ENCODE peak calls at places on chromosome 2, in six cellular contexts. X, H, U, S, Q and C are unnamed samples.

GRCh38 chr2:62152000-62152399 is 43.9 kb upstream of the B3GNT2 start:
- DNase-seq in X (no peak), H (no peak), U (peak; percentile 83), Q (no peak), S (no peak), C (no peak)

GRCh38 chr2:240435457-240435954 is at the start of gene GPC1:
- DNase-seq in U (peak; percentile 83), X (peak; percentile 71), S (peak; percentile 89), H (no peak), Q (peak; percentile 12), C (peak; percentile 94)

GRCh38 chr2:236715511-236715961 is 145.9 kb downstream of the ACKR3 start:
- DNase-seq in Q (peak; percentile 28), H (no peak), S (no peak), X (peak; percentile 33), U (no peak), C (no peak)

GRCh38 chr2:62672601-62673000 is 32.9 kb upstream of the EHBP1 start:
- DNase-seq in S (peak; percentile 86), Q (no peak), U (no peak), H (peak; percentile 83), X (no peak), C (peak; percentile 64)

GRCh38 chr2:217948341-217948791 is 54.4 kb downstream of the TNS1 start:
- DNase-seq in U (no peak), X (no peak), Q (no peak), H (no peak), S (no peak), C (no peak)

GRCh38 chr2:24579053-24579803 is 88.2 kb downstream of the NCOA1 start:
- DNase-seq in S (no peak), X (no peak), U (no peak), Q (no peak), H (no peak), C (no peak)

GRCh38 chr2:212539145-212539880 is 711 bp upstream of the ERBB4 start:
- DNase-seq in X (peak; percentile 36), H (no peak), S (peak; percentile 91), Q (peak; percentile 11), U (no peak), C (peak; percentile 71)

GRCh38 chr2:219269362-219270054 is 9.7 kb upstream of the DNAJB2 start:
- DNase-seq in H (no peak), U (peak; percentile 68), S (no peak), Q (peak; percentile 32), X (peak; percentile 73), C (no peak)

GRCh38 chr2:173652731-173653426 is 298.2 kb downstream of the CDCA7 start:
- DNase-seq in Q (peak; percentile 18), H (no peak), X (no peak), U (peak; percentile 98), S (no peak), C (peak; percentile 96)

DNA sequence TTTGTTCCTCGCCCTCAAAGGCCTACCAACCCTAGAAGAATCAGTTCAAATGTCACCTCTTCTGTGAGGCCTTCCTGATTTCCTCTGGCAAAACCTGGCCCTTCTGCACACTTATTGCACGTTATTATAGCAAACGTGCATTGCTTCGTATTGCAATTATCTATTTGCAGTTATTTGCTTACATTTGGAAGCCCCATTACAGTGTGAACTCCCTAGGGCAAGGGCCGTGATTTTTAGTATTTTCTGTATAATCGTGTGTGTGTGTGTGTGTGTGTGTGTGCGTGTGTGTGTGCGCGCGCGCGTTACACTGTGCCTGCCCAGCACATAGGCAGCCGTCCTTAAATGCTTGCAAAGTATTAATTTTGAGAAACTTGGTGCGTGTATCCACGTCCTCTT is 460 bp upstream of the SEMA4F start:
- DNase-seq in S (no peak), Q (no peak), H (no peak), U (no peak), X (no peak), C (no peak)
- H3K9ac ChIP-seq in S (no peak overlapping the region), Q (no peak overlapping the region), H (no peak overlapping the region), U (no peak overlapping the region), X (peak overlapping the region; percentile 46), C (peak overlapping the region; percentile 85)

GRCh38 chr2:127175406-127175805 is 44.7 kb downstream of the CYP27C1 start:
- DNase-seq in U (no peak), S (peak; percentile 33), Q (no peak), H (no peak), X (peak; percentile 46), C (peak; percentile 53)
- H3K9ac ChIP-seq in U (no peak overlapping the region), S (no peak overlapping the region), Q (no peak overlapping the region), H (no peak overlapping the region), X (no peak overlapping the region), C (peak overlapping the region; percentile 66)

GRCh38 chr2:109305494-109306187 is 176.6 kb downstream of the SH3RF3 start:
- DNase-seq in H (no peak), U (no peak), S (no peak), Q (peak; percentile 32), X (no peak), C (no peak)
- H3K9ac ChIP-seq in H (no peak overlapping the region), U (no peak overlapping the region), S (no peak overlapping the region), Q (no peak overlapping the region), X (no peak overlapping the region), C (no peak overlapping the region)

GRCh38 chr2:121152861-121153260 is 132.1 kb downstream of the TFCP2L1 start:
- DNase-seq in U (no peak), Q (no peak), X (no peak), H (no peak), S (no peak), C (no peak)
- H3K9ac ChIP-seq in U (no peak overlapping the region), Q (no peak overlapping the region), X (no peak overlapping the region), H (no peak overlapping the region), S (no peak overlapping the region), C (no peak overlapping the region)

DNA sequence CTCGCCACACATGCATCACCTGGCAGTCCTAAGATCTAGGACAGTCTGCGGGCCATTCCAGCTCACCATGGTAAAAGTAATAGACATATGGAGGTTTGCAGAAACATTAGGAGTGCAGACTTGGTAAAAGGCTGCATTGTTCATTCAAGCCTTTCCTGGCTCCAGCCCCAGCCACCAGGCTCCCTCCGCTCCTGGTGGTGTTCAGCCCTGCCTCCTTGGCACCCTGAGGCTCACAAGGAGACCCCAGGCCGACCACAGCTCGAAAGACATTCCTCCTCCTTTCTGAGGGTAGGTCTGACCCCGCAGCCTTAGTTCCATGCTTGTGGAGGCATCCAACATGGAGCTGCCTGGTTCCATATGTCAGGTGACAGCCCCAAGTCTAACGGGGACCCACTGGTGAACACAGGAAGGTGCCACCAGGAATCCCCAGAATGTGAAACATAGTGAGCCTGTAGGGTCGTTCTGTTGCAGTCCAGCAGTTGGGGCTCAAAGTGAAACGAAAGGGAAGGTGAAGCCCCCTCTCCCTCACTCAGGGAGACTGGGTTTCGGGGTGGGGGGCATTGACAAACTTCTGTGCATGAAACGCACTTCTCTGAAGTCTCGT is 5.0 kb upstream of the SP100 start:
- DNase-seq in U (no peak), S (no peak), Q (no peak), X (peak; percentile 21), H (no peak), C (no peak)
- H3K9ac ChIP-seq in U (peak overlapping the region; percentile 67), S (no peak overlapping the region), Q (peak overlapping the region; percentile 69), X (peak overlapping the region; percentile 89), H (peak overlapping the region; percentile 79), C (peak overlapping the region; percentile 98)

GRCh38 chr2:65602851-65603250 is 170.5 kb upstream of the SPRED2 start:
- DNase-seq in S (no peak), Q (no peak), H (no peak), X (no peak), U (no peak), C (no peak)
- H3K9ac ChIP-seq in S (no peak overlapping the region), Q (no peak overlapping the region), H (no peak overlapping the region), X (no peak overlapping the region), U (no peak overlapping the region), C (no peak overlapping the region)

DNA sequence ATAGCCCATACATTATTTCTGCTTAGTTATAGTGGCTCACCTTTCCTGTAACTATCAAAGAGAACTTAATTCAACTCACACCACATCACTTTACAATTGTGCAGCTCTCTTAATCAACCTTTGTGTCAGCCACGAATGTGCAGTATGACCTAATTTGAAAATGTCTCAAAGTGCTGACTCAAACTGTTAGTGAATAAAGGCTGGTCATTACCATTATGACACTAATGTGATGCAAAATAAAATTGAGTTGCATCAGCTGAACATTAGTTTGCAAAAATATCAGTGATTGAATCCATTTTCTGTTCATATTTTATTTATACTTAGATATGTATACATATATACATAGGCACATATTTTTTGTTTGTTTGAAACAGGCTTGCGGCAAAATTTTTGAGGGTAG is 251.8 kb downstream of the MEIS1 start:
- DNase-seq in S (no peak), U (peak; percentile 43), Q (no peak), X (no peak), H (no peak), C (no peak)
- H3K9ac ChIP-seq in S (no peak overlapping the region), U (no peak overlapping the region), Q (no peak overlapping the region), X (no peak overlapping the region), H (no peak overlapping the region), C (no peak overlapping the region)

DNA sequence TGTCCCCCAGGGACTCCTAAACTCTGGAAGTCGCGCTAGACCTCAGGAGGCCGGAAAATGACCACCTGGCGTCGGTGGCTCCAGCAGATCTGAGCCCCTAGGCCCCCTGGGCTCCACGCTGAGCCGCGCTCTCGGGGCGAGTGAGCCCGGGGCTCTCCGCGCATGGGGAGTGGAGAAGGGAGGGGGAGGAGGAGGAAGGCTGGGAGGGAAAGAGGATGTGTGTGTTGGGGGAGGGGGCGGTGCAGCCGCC is 898 bp upstream of the DLX1 start:
- DNase-seq in S (no peak), H (no peak), U (no peak), X (no peak), Q (no peak), C (no peak)
- H3K9ac ChIP-seq in S (no peak overlapping the region), H (peak overlapping the region; percentile 72), U (no peak overlapping the region), X (no peak overlapping the region), Q (no peak overlapping the region), C (no peak overlapping the region)

GRCh38 chr2:53752385-53752784 is 15.2 kb upstream of the CHAC2 start:
- DNase-seq in X (no peak), S (no peak), H (no peak), U (no peak), Q (no peak), C (no peak)
- H3K9ac ChIP-seq in X (no peak overlapping the region), S (no peak overlapping the region), H (no peak overlapping the region), U (peak overlapping the region; percentile 11), Q (no peak overlapping the region), C (no peak overlapping the region)